ENCODE peak calls at places on chromosomes 6 and 20, in ten cellular contexts. L is dorsolateral prefrontal cortex, N is astrocyte of the spinal cord, X is transverse colon, R is AG10803, E is cardiac fibroblast, D is hepatocyte, J is GM12878, C is tibial artery, V is mammary epithelial cell. I is an unnamed sample.

GRCh38 chr6:111406200-111406711 is 76.8 kb downstream of the REV3L start:
- DNase-seq in L (no peak), N (no peak), X (no peak), R (no peak), E (no peak), D (no peak), J (peak; percentile 96), C (no peak), V (no peak), I (no peak)

GRCh38 chr6:112839525-112839961 is 492.4 kb downstream of the RFPL4B start:
- DNase-seq in L (no peak), N (peak; percentile 77), X (no peak), R (peak; percentile 79), E (peak; percentile 64), D (peak; percentile 9), J (no peak), C (no peak), V (peak; percentile 42), I (no peak)

GRCh38 chr6:108862479-108863191 is 14.4 kb downstream of the ARMC2 start:
- DNase-seq in L (no peak), N (no peak), X (peak; percentile 32), R (no peak), E (no peak), D (no peak), J (no peak), C (peak; percentile 74), V (no peak), I (no peak)

GRCh38 chr6:110378552-110378951 is 20.4 kb upstream of the METTL24 start:
- DNase-seq in L (no peak), N (no peak), X (no peak), R (no peak), E (no peak), D (peak; percentile 49), J (no peak), C (no peak), V (no peak), I (no peak)

GRCh38 chr6:158835616-158836221 is 16.6 kb upstream of the EZR start:
- DNase-seq in L (no peak), N (no peak), X (peak; percentile 63), R (no peak), E (peak; percentile 44), D (peak; percentile 86), J (no peak), C (no peak), V (no peak), I (no peak)

GRCh38 chr6:122780114-122780513 is 598 bp downstream of the FABP7 start:
- DNase-seq in L (no peak), N (no peak), X (no peak), R (no peak), E (no peak), D (no peak), J (no peak), C (no peak), V (no peak), I (no peak)

GRCh38 chr20:36852187-36852586 is 23.8 kb upstream of the TLDC2 start:
- DNase-seq in L (peak; percentile 68), N (no peak), X (no peak), R (peak; percentile 30), E (no peak), D (no peak), J (no peak), C (peak; percentile 86), V (no peak), I (no peak)

GRCh38 chr6:146363838-146364607 is 179.6 kb upstream of the RAB32 start:
- DNase-seq in L (no peak), N (no peak), X (no peak), R (no peak), E (no peak), D (no peak), J (no peak), C (no peak), V (no peak), I (no peak)

GRCh38 chr6:155483858-155484257 is 28.2 kb upstream of the NOX3 start:
- DNase-seq in L (no peak), N (peak; percentile 45), X (no peak), R (peak; percentile 94), E (peak; percentile 86), D (no peak), J (no peak), C (no peak), V (peak; percentile 73), I (no peak)

GRCh38 chr20:42678895-42679294 is 510.8 kb downstream of the PTPRT start:
- DNase-seq in L (no peak), N (no peak), X (no peak), R (no peak), E (no peak), D (peak; percentile 38), J (no peak), C (no peak), V (no peak), I (no peak)

GRCh38 chr6:132357120-132357519 is 44.2 kb downstream of the MOXD1 start:
- DNase-seq in L (no peak), N (peak; percentile 25), X (no peak), R (peak; percentile 53), E (peak; percentile 75), D (no peak), J (no peak), C (no peak), V (no peak), I (no peak)

GRCh38 chr6:121055572-121056163 is 278.6 kb downstream of the TBC1D32 start:
- DNase-seq in L (no peak), N (peak; percentile 64), X (no peak), R (peak; percentile 50), E (peak; percentile 70), D (peak; percentile 71), J (peak; percentile 4), C (no peak), V (peak; percentile 40), I (no peak)

GRCh38 chr6:18187701-18188100 is 32.5 kb downstream of the KDM1B start:
- DNase-seq in L (no peak), N (no peak), X (no peak), R (no peak), E (no peak), D (no peak), J (no peak), C (no peak), V (no peak), I (no peak)
- TF ChIP-seq CTCF in L (no peak), N (no peak), X (no peak), R (no peak), E (no peak), D (no peak), J (no peak), C (no peak), V (no peak), I (no peak)

GRCh38 chr6:129359811-129360787 is 349.9 kb downstream of the ARHGAP18 start:
- DNase-seq in L (no peak), N (no peak), X (no peak), R (peak; percentile 53), E (no peak), D (no peak), J (no peak), C (no peak), V (no peak), I (no peak)
- TF ChIP-seq CTCF in L (no peak), N (no peak), X (no peak), R (no peak), E (no peak), D (no peak), J (no peak), C (no peak), V (no peak), I (no peak)

DNA sequence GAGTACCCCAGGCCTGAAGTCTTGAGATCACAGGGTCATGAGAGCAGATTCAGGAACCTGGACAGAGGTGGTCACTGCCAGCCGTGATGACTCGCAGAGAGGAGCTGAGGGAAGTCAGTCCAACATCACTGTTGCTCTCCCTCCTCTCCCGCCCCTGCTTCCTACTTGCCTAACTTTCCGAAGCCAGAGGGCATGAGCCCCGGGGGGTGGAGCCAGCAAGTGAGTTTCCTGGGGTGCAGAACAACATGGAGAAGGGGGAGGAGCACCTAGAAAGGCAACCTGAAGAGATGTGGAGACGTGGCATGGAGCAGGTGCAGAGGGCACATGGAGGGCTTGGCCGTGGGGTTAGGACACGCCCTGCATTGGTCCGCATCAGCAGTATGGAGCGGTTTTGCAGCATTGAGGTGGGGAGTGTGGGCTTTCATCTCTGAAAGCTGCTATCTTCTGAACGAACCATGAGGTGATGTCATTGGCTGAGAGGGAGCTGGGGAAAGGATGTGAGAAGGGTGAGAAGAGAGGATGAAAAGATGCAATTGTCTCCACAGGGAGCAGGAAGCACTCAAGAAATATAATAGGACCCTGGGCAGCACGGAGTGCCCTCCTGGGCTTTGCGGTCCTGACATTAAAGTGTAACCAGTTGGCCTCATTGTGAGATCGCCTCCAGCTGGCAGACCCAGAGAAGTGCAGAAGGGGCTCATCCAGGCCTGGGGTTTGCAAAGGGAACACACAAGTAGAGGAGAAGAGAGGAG is 25.0 kb downstream of the GDAP1L1 start:
- DNase-seq in L (no peak), N (no peak), X (no peak), R (no peak), E (no peak), D (no peak), J (no peak), C (no peak), V (no peak), I (no peak)
- TF ChIP-seq CTCF in L (no peak), N (peak; percentile 23), X (no peak), R (no peak), E (peak; percentile 22), D (peak; percentile 16), J (peak; percentile 17), C (no peak), V (peak; percentile 19), I (peak; percentile 18)

GRCh38 chr6:163565140-163565539 is 150.6 kb downstream of the QKI start:
- DNase-seq in L (no peak), N (peak; percentile 51), X (no peak), R (no peak), E (peak; percentile 36), D (peak; percentile 28), J (no peak), C (no peak), V (no peak), I (no peak)
- TF ChIP-seq CTCF in L (no peak), N (no peak), X (no peak), R (no peak), E (no peak), D (no peak), J (no peak), C (no peak), V (no peak), I (no peak)

GRCh38 chr6:15730442-15730841 is 67.6 kb upstream of the DTNBP1 start:
- DNase-seq in L (no peak), N (no peak), X (no peak), R (no peak), E (no peak), D (no peak), J (no peak), C (no peak), V (no peak), I (no peak)
- TF ChIP-seq CTCF in L (no peak), N (no peak), X (no peak), R (no peak), E (no peak), D (no peak), J (no peak), C (no peak), V (no peak), I (no peak)

GRCh38 chr6:92806254-92806653 is 613.1 kb downstream of the EPHA7 start:
- DNase-seq in L (no peak), N (no peak), X (no peak), R (no peak), E (no peak), D (no peak), J (no peak), C (no peak), V (no peak), I (no peak)

GRCh38 chr6:92810913-92811312 is 608.4 kb downstream of the EPHA7 start:
- DNase-seq in L (no peak), N (peak; percentile 52), X (no peak), R (no peak), E (peak; percentile 23), D (peak; percentile 68), J (peak; percentile 13), C (no peak), V (peak; percentile 3), I (no peak)
- TF ChIP-seq CTCF in L (peak; percentile 35), N (peak; percentile 79), X (no peak), R (peak; percentile 25), E (peak; percentile 29), D (peak; percentile 64), J (peak; percentile 69), C (peak; percentile 10), V (peak; percentile 71), I (peak; percentile 66)